ENCODE peak calls at places on chromosomes 1 and 21, in four cellular contexts. C is lower lobe of right lung, G is substantia nigra, A is thoracic aorta. N is an unnamed sample.

GRCh38 chr21:22898061-22898460 is 1899.9 kb downstream of the NCAM2 start:
- DNase-seq in C (no peak), G (no peak), A (no peak), N (no peak)

GRCh38 chr1:161440312-161440894 is 64.9 kb upstream of the FCGR2A start:
- DNase-seq in C (peak), G (no peak), A (no peak), N (peak)

GRCh38 chr1:30460661-30461060 is 262.7 kb downstream of the MATN1 start:
- DNase-seq in C (no peak), G (no peak), A (no peak), N (no peak)

GRCh38 chr1:101520302-101520701 is 283.5 kb downstream of the S1PR1 start:
- DNase-seq in C (no peak), G (no peak), A (no peak), N (no peak)

GRCh38 chr1:175702079-175702795 is 41.2 kb downstream of the TNR start:
- DNase-seq in C (no peak), G (no peak), A (no peak), N (no peak)

GRCh38 chr1:67618285-67619018 is 66.5 kb upstream of the GADD45A start:
- DNase-seq in C (no peak), G (peak), A (peak), N (peak)

GRCh38 chr1:112637257-112638108 is 17.9 kb downstream of the CAPZA1 start:
- DNase-seq in C (no peak), G (peak), A (no peak), N (no peak)

GRCh38 chr1:96357132-96357531 is 364.5 kb upstream of the PTBP2 start:
- DNase-seq in C (no peak), G (no peak), A (no peak), N (no peak)

GRCh38 chr1:184753608-184754478 is 815 bp downstream of the EDEM3 start:
- DNase-seq in C (peak), G (peak), A (no peak), N (peak)

GRCh38 chr1:154453577-154454352 is 48.3 kb upstream of the TDRD10 start:
- DNase-seq in C (no peak), G (peak), A (no peak), N (no peak)

GRCh38 chr21:37061926-37062591 is 10.8 kb downstream of the PIGP start:
- DNase-seq in C (no peak), G (no peak), A (no peak), N (no peak)

GRCh38 chr1:161313554-161314200 is 504 bp upstream of the SDHC start:
- DNase-seq in C (no peak), G (no peak), A (no peak), N (no peak)

GRCh38 chr21:45409466-45410150 is 4.6 kb downstream of the COL18A1 start:
- DNase-seq in C (no peak), G (no peak), A (no peak), N (no peak)

GRCh38 chr1:7921766-7922165 is 18.9 kb downstream of the TNFRSF9 start:
- DNase-seq in C (no peak), G (no peak), A (no peak), N (no peak)

GRCh38 chr1:85838238-85838637 is 130.0 kb upstream of the ZNHIT6 start:
- DNase-seq in C (no peak), G (no peak), A (no peak), N (no peak)

GRCh38 chr1:143611159-143611558 is 360.6 kb downstream of the FAM72C start:
- DNase-seq in C (no peak), G (no peak), A (no peak), N (no peak)

GRCh38 chr1:212699104-212699838 is 369 bp downstream of the BATF3 start:
- DNase-seq in C (peak), G (no peak), A (peak), N (peak)

GRCh38 chr1:184270556-184270955 is 116.3 kb upstream of the C1orf21 start:
- DNase-seq in C (no peak), G (no peak), A (no peak), N (no peak)

GRCh38 chr1:192476802-192477298 is 98.7 kb upstream of the RGS1 start:
- DNase-seq in C (peak), G (no peak), A (peak), N (no peak)

GRCh38 chr1:200979574-200980451 is 43.7 kb downstream of the KIF21B start:
- DNase-seq in C (peak), G (no peak), A (no peak), N (peak)

GRCh38 chr1:1437904-1438376 is 2.5 kb downstream of the VWA1 start:
- DNase-seq in C (peak), G (no peak), A (no peak), N (no peak)

GRCh38 chr1:53390261-53390660 is 62.4 kb upstream of the LRP8 start:
- DNase-seq in C (peak), G (peak), A (no peak), N (no peak)

GRCh38 chr1:171715813-171716251 is 26.0 kb downstream of the VAMP4 start:
- DNase-seq in C (no peak), G (no peak), A (no peak), N (no peak)

GRCh38 chr1:111967067-111967690 is 22.3 kb downstream of the KCND3 start:
- DNase-seq in C (peak), G (no peak), A (no peak), N (no peak)

GRCh38 chr21:41402796-41403195 is 23.2 kb upstream of the MX1 start:
- DNase-seq in C (no peak), G (no peak), A (no peak), N (no peak)

GRCh38 chr1:186503210-186503609 is 42.3 kb upstream of the PDC start:
- DNase-seq in C (no peak), G (no peak), A (no peak), N (no peak)

GRCh38 chr1:183862967-183863366 is 58.0 kb downstream of the RGL1 start:
- DNase-seq in C (no peak), G (no peak), A (no peak), N (no peak)

GRCh38 chr1:181479137-181479745 is 4.1 kb upstream of the CACNA1E start:
- DNase-seq in C (peak), G (peak), A (no peak), N (no peak)

GRCh38 chr1:162991444-162991843 is 77.7 kb upstream of the RGS4 start:
- DNase-seq in C (no peak), G (no peak), A (no peak), N (no peak)

GRCh38 chr1:35178874-35179380 is 14.0 kb downstream of the SFPQ start:
- DNase-seq in C (no peak), G (no peak), A (no peak), N (no peak)

GRCh38 chr1:238892612-238893011 is 493.8 kb upstream of the CHRM3 start:
- DNase-seq in C (no peak), G (no peak), A (no peak), N (no peak)

GRCh38 chr1:3174487-3175247 is 105.7 kb downstream of the PRDM16 start:
- DNase-seq in C (peak), G (peak), A (peak), N (no peak)

GRCh38 chr1:182839209-182840065 is at the start of gene DHX9:
- DNase-seq in C (peak), G (peak), A (peak), N (peak)

GRCh38 chr1:168864266-168864665 is 135.3 kb upstream of the DPT start:
- DNase-seq in C (no peak), G (no peak), A (no peak), N (no peak)

GRCh38 chr1:205791568-205792180 is 16.4 kb upstream of the RAB29 start:
- DNase-seq in C (peak), G (peak), A (no peak), N (peak)

GRCh38 chr1:192654607-192655389 is 18.9 kb downstream of the RGS13 start:
- DNase-seq in C (no peak), G (no peak), A (no peak), N (no peak)

GRCh38 chr21:33797565-33797964 is 118.0 kb downstream of the ATP5PO start:
- DNase-seq in C (no peak), G (no peak), A (no peak), N (no peak)

GRCh38 chr21:33801424-33802405 is 113.9 kb downstream of the ATP5PO start:
- DNase-seq in C (no peak), G (no peak), A (no peak), N (no peak)

GRCh38 chr21:33799378-33800090 is 116.1 kb downstream of the ATP5PO start:
- DNase-seq in C (no peak), G (no peak), A (no peak), N (no peak)

GRCh38 chr21:33800753-33801423 is 114.7 kb downstream of the ATP5PO start:
- DNase-seq in C (no peak), G (no peak), A (no peak), N (no peak)

GRCh38 chr21:33802458-33802857 is 113.1 kb downstream of the ATP5PO start:
- DNase-seq in C (no peak), G (no peak), A (no peak), N (no peak)
- H3K27ac ChIP-seq in C (no peak), G (no peak), A (peak), N (no peak)

GRCh38 chr1:221343106-221343505 is 398.8 kb downstream of the DUSP10 start:
- DNase-seq in C (no peak), G (no peak), A (no peak), N (no peak)
- H3K27ac ChIP-seq in C (no peak), G (no peak), A (no peak), N (no peak)

GRCh38 chr1:27605796-27606707 is 2.1 kb upstream of the AHDC1 start:
- DNase-seq in C (no peak), G (peak), A (no peak), N (peak)
- H3K27ac ChIP-seq in C (no peak), G (no peak), A (no peak), N (no peak)

GRCh38 chr1:156113263-156114004 is 1.1 kb upstream of the LMNA start:
- DNase-seq in C (no peak), G (no peak), A (no peak), N (no peak)

GRCh38 chr1:156114101-156114918 is at the start of gene LMNA:
- DNase-seq in C (peak), G (peak), A (peak), N (peak)

GRCh38 chr1:156110252-156110651 is 4.3 kb upstream of the LMNA start:
- DNase-seq in C (no peak), G (no peak), A (no peak), N (no peak)

GRCh38 chr1:156111355-156111962 is 3.1 kb upstream of the LMNA start:
- DNase-seq in C (no peak), G (no peak), A (no peak), N (no peak)

GRCh38 chr1:156112276-156113137 is 2.0 kb upstream of the LMNA start:
- DNase-seq in C (no peak), G (peak), A (no peak), N (no peak)
- H3K27ac ChIP-seq in C (no peak), G (peak), A (peak), N (peak)

GRCh38 chr1:61088163-61088840 is 5.9 kb downstream of the NFIA start:
- DNase-seq in C (no peak), G (no peak), A (no peak), N (no peak)

GRCh38 chr1:61092643-61093042 is 10.3 kb downstream of the NFIA start:
- DNase-seq in C (no peak), G (no peak), A (no peak), N (no peak)

GRCh38 chr1:61089338-61089737 is 7.0 kb downstream of the NFIA start:
- DNase-seq in C (no peak), G (no peak), A (no peak), N (no peak)

GRCh38 chr1:61091455-61091854 is 9.1 kb downstream of the NFIA start:
- DNase-seq in C (no peak), G (no peak), A (no peak), N (no peak)

DNA sequence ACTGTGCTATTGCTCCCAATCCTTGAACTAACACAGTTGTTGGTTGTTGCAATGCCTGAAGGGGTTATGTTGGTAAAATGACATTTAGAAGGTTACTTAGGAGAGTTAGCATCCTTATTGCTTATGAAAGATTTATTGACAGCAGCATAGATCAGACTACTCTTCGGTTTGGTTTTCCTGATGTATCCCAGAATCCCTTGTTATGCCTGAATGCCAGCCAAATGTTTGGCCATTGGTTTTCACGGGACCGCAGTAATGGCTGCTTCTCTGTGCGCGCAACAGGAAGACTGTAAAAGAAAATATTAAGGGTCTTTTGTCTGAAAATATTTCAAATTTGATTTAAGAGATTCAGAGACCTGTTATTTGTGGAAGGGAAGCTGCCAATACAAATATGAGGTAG is 8.2 kb downstream of the NFIA start:
- DNase-seq in C (no peak), G (peak), A (no peak), N (no peak)
- H3K27ac ChIP-seq in C (no peak), G (peak), A (peak), N (no peak)

DNA sequence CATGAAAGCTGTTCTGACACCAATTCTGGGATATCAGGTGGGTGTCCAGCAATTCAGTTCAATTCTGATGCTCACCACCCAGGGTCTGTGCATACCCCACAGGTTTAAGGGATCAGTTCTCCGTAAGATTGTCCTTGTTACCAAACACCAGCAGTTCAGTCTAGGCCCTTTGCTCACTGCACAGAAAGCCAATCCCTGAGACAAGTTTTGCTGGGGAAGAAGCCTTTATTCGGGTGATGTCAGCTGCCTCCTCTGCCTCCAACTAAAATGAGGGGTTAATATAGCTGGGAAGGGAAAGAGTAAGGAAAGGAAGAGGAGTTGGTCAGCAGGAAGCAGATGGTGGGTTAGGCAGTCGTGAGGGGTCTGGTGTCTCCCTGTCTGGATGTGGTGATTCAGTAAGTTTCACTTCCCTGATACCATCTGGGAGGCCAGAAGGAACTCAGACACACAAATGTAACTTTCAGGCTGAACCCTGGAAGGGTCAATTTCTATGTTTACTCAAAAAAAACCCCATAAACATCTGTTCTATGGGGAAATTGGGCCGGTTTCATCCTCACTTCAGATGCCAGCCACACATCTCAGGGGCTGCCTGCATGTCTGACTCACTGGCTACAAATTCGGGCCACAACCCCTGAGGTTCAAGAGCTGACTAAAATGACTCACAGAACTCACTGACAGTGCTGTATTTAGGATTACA is 83.3 kb upstream of the PGBD5 start:
- DNase-seq in C (no peak), G (no peak), A (no peak), N (no peak)
- H3K27ac ChIP-seq in C (no peak), G (no peak), A (no peak), N (no peak)

DNA sequence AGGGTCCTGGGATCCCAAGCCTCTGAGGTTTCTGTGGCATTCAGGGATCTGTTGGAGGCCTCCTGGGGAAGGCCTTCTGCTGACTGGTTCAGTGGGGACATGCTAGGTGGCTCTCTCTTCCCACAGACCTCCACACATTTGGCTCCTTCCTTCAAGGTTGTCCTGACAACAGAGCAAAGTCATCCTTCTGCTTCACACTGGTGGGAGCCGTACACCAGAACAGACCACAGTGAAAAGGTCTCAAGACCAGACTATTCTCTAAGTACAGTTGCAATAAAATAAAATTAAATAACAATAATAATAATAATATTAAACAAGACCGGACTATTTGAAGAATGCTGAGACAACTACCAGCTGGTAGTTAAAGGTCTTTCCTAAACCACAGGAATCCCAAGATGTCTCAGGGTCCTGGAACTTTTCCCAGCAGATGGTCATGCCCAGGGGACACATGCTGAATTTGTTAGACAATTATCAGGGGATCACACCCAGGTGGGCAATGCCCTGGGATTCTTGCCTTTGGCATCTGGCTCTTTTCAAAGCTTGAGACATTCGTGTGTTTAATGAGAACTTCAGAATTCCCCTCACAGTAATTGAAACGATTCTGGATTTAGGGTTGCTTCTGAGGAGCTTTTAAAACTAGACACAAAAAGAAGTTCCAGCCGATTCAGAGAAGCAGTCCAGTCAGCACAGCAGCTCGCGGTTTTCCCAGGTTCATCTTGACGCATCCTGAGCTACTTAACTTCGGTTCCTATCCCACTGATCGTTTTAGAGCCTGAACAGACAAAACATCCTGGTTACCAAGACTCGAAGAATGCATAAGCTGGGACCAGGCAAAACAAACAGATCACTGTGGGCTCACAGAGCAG is 22.9 kb downstream of the HTR1D start:
- DNase-seq in C (no peak), G (no peak), A (no peak), N (no peak)
- H3K27ac ChIP-seq in C (no peak), G (no peak), A (no peak), N (no peak)